ENCODE peak calls at places on chromosomes 3 and 15, in seven cellular contexts. One of them, this sample, is unnamed.

GRCh38 chr3:193780810-193781472 is 187.9 kb downstream of the OPA1 start:
- DNase-seq in upper lobe of right lung: peak; percentile 83
- DNase-seq in HFF-Myc: peak; percentile 64
- DNase-seq in cardiac muscle cell: peak; percentile 83
- DNase-seq in MG63: peak; percentile 91
- DNase-seq in CD4-positive, alpha-beta memory T cell: no peak
- DNase-seq in sigmoid colon: peak; percentile 88
- DNase-seq in this sample: peak; percentile 22

GRCh38 chr15:80925597-80926059 is 64.0 kb downstream of the MESD start:
- DNase-seq in cardiac muscle cell: no peak
- DNase-seq in sigmoid colon: no peak
- DNase-seq in HFF-Myc: no peak
- DNase-seq in CD4-positive, alpha-beta memory T cell: no peak
- DNase-seq in MG63: peak; percentile 88
- DNase-seq in upper lobe of right lung: no peak
- DNase-seq in this sample: no peak

GRCh38 chr3:139198186-139198585 is 145.6 kb upstream of the MRPS22 start:
- DNase-seq in upper lobe of right lung: no peak
- DNase-seq in cardiac muscle cell: no peak
- DNase-seq in CD4-positive, alpha-beta memory T cell: no peak
- DNase-seq in HFF-Myc: no peak
- DNase-seq in sigmoid colon: no peak
- DNase-seq in MG63: no peak
- DNase-seq in this sample: no peak

GRCh38 chr15:100285641-100286295 is 56.0 kb downstream of the ADAMTS17 start:
- DNase-seq in cardiac muscle cell: no peak
- DNase-seq in MG63: no peak
- DNase-seq in sigmoid colon: no peak
- DNase-seq in CD4-positive, alpha-beta memory T cell: no peak
- DNase-seq in HFF-Myc: no peak
- DNase-seq in upper lobe of right lung: no peak
- DNase-seq in this sample: no peak

GRCh38 chr3:172892158-172892557 is 141.6 kb downstream of the ECT2 start:
- DNase-seq in upper lobe of right lung: no peak
- DNase-seq in CD4-positive, alpha-beta memory T cell: no peak
- DNase-seq in sigmoid colon: no peak
- DNase-seq in MG63: peak; percentile 9
- DNase-seq in HFF-Myc: peak; percentile 88
- DNase-seq in cardiac muscle cell: peak; percentile 77
- DNase-seq in this sample: no peak

GRCh38 chr3:4750306-4751056 is 228.8 kb upstream of the BHLHE40 start:
- DNase-seq in HFF-Myc: no peak
- DNase-seq in cardiac muscle cell: no peak
- DNase-seq in upper lobe of right lung: no peak
- DNase-seq in MG63: no peak
- DNase-seq in sigmoid colon: peak; percentile 81
- DNase-seq in CD4-positive, alpha-beta memory T cell: peak; percentile 68
- DNase-seq in this sample: no peak

GRCh38 chr3:82163907-82164520 is 402.6 kb upstream of the GBE1 start:
- DNase-seq in HFF-Myc: no peak
- DNase-seq in MG63: no peak
- DNase-seq in upper lobe of right lung: no peak
- DNase-seq in cardiac muscle cell: peak; percentile 32
- DNase-seq in sigmoid colon: no peak
- DNase-seq in CD4-positive, alpha-beta memory T cell: no peak
- DNase-seq in this sample: no peak

GRCh38 chr3:23079976-23080375 is 123.2 kb upstream of the UBE2E2 start:
- DNase-seq in cardiac muscle cell: peak; percentile 30
- DNase-seq in CD4-positive, alpha-beta memory T cell: no peak
- DNase-seq in HFF-Myc: no peak
- DNase-seq in upper lobe of right lung: no peak
- DNase-seq in MG63: peak; percentile 9
- DNase-seq in sigmoid colon: no peak
- DNase-seq in this sample: peak; percentile 58

GRCh38 chr3:16548721-16549120 is 35.2 kb upstream of the RFTN1 start:
- DNase-seq in CD4-positive, alpha-beta memory T cell: no peak
- DNase-seq in upper lobe of right lung: no peak
- DNase-seq in sigmoid colon: no peak
- DNase-seq in cardiac muscle cell: peak; percentile 41
- DNase-seq in HFF-Myc: no peak
- DNase-seq in MG63: peak; percentile 66
- DNase-seq in this sample: no peak

GRCh38 chr3:105907790-105908189 is 39.0 kb upstream of the CBLB start:
- DNase-seq in upper lobe of right lung: no peak
- DNase-seq in sigmoid colon: no peak
- DNase-seq in HFF-Myc: no peak
- DNase-seq in MG63: no peak
- DNase-seq in CD4-positive, alpha-beta memory T cell: no peak
- DNase-seq in cardiac muscle cell: peak; percentile 45
- DNase-seq in this sample: no peak

GRCh38 chr3:42066516-42067181 is 24.5 kb upstream of the TRAK1 start:
- DNase-seq in upper lobe of right lung: no peak
- DNase-seq in cardiac muscle cell: peak; percentile 88
- DNase-seq in HFF-Myc: no peak
- DNase-seq in MG63: no peak
- DNase-seq in CD4-positive, alpha-beta memory T cell: no peak
- DNase-seq in sigmoid colon: no peak
- DNase-seq in this sample: no peak

GRCh38 chr3:133865136-133865855 is 30.4 kb downstream of the RAB6B start:
- DNase-seq in cardiac muscle cell: no peak
- DNase-seq in sigmoid colon: no peak
- DNase-seq in CD4-positive, alpha-beta memory T cell: no peak
- DNase-seq in HFF-Myc: no peak
- DNase-seq in MG63: no peak
- DNase-seq in upper lobe of right lung: peak; percentile 25
- DNase-seq in this sample: no peak

GRCh38 chr15:69686626-69687025 is 234.0 kb downstream of the RPLP1 start:
- DNase-seq in sigmoid colon: no peak
- DNase-seq in MG63: no peak
- DNase-seq in upper lobe of right lung: no peak
- DNase-seq in HFF-Myc: no peak
- DNase-seq in cardiac muscle cell: no peak
- DNase-seq in CD4-positive, alpha-beta memory T cell: no peak
- DNase-seq in this sample: no peak

GRCh38 chr15:25862469-25863066 is 559 bp downstream of the ATP10A start:
- DNase-seq in MG63: peak; percentile 18
- DNase-seq in HFF-Myc: no peak
- DNase-seq in upper lobe of right lung: peak; percentile 83
- DNase-seq in CD4-positive, alpha-beta memory T cell: peak; percentile 59
- DNase-seq in cardiac muscle cell: peak; percentile 32
- DNase-seq in sigmoid colon: no peak
- DNase-seq in this sample: peak; percentile 71

GRCh38 chr15:34815836-34816235 is 20.5 kb upstream of the ACTC1 start:
- DNase-seq in cardiac muscle cell: no peak
- DNase-seq in sigmoid colon: no peak
- DNase-seq in MG63: no peak
- DNase-seq in upper lobe of right lung: no peak
- DNase-seq in CD4-positive, alpha-beta memory T cell: no peak
- DNase-seq in HFF-Myc: no peak
- DNase-seq in this sample: no peak

GRCh38 chr3:48561045-48561736 is 2.4 kb downstream of the UCN2 start:
- DNase-seq in HFF-Myc: no peak
- DNase-seq in sigmoid colon: peak; percentile 88
- DNase-seq in cardiac muscle cell: peak; percentile 76
- DNase-seq in upper lobe of right lung: peak; percentile 83
- DNase-seq in CD4-positive, alpha-beta memory T cell: no peak
- DNase-seq in MG63: peak; percentile 11
- DNase-seq in this sample: no peak
- H3K4me3 ChIP-seq in HFF-Myc: no peak overlapping the region
- H3K4me3 ChIP-seq in sigmoid colon: peak overlapping the region; percentile 49
- H3K4me3 ChIP-seq in cardiac muscle cell: peak overlapping the region; percentile 35
- H3K4me3 ChIP-seq in upper lobe of right lung: peak overlapping the region; percentile 23
- H3K4me3 ChIP-seq in CD4-positive, alpha-beta memory T cell: no peak overlapping the region
- H3K4me3 ChIP-seq in MG63: no peak overlapping the region
- H3K4me3 ChIP-seq in this sample: no peak overlapping the region

GRCh38 chr3:61821823-61822251 is 260.5 kb downstream of the PTPRG start:
- DNase-seq in MG63: no peak
- DNase-seq in HFF-Myc: peak; percentile 52
- DNase-seq in CD4-positive, alpha-beta memory T cell: no peak
- DNase-seq in cardiac muscle cell: peak; percentile 43
- DNase-seq in upper lobe of right lung: no peak
- DNase-seq in sigmoid colon: peak; percentile 73
- DNase-seq in this sample: no peak
- H3K4me3 ChIP-seq in MG63: no peak overlapping the region
- H3K4me3 ChIP-seq in HFF-Myc: no peak overlapping the region
- H3K4me3 ChIP-seq in CD4-positive, alpha-beta memory T cell: no peak overlapping the region
- H3K4me3 ChIP-seq in cardiac muscle cell: no peak overlapping the region
- H3K4me3 ChIP-seq in upper lobe of right lung: no peak overlapping the region
- H3K4me3 ChIP-seq in sigmoid colon: no peak overlapping the region
- H3K4me3 ChIP-seq in this sample: no peak overlapping the region

GRCh38 chr15:83108266-83109219 is 1.1 kb downstream of the TM6SF1 start:
- DNase-seq in MG63: peak; percentile 13
- DNase-seq in cardiac muscle cell: peak; percentile 82
- DNase-seq in upper lobe of right lung: peak; percentile 84
- DNase-seq in HFF-Myc: no peak
- DNase-seq in sigmoid colon: peak; percentile 82
- DNase-seq in CD4-positive, alpha-beta memory T cell: no peak
- DNase-seq in this sample: no peak
- H3K4me3 ChIP-seq in MG63: no peak overlapping the region
- H3K4me3 ChIP-seq in cardiac muscle cell: no peak overlapping the region
- H3K4me3 ChIP-seq in upper lobe of right lung: peak overlapping the region; percentile 67
- H3K4me3 ChIP-seq in HFF-Myc: no peak overlapping the region
- H3K4me3 ChIP-seq in sigmoid colon: peak overlapping the region; percentile 59
- H3K4me3 ChIP-seq in CD4-positive, alpha-beta memory T cell: no peak overlapping the region
- H3K4me3 ChIP-seq in this sample: no peak overlapping the region

GRCh38 chr3:151200586-151200985 is 2.4 kb downstream of the GPR171 start:
- DNase-seq in upper lobe of right lung: no peak
- DNase-seq in MG63: no peak
- DNase-seq in cardiac muscle cell: no peak
- DNase-seq in HFF-Myc: no peak
- DNase-seq in CD4-positive, alpha-beta memory T cell: no peak
- DNase-seq in sigmoid colon: no peak
- DNase-seq in this sample: no peak
- H3K4me3 ChIP-seq in upper lobe of right lung: no peak overlapping the region
- H3K4me3 ChIP-seq in MG63: no peak overlapping the region
- H3K4me3 ChIP-seq in cardiac muscle cell: no peak overlapping the region
- H3K4me3 ChIP-seq in HFF-Myc: no peak overlapping the region
- H3K4me3 ChIP-seq in CD4-positive, alpha-beta memory T cell: peak overlapping the region; percentile 63
- H3K4me3 ChIP-seq in sigmoid colon: no peak overlapping the region
- H3K4me3 ChIP-seq in this sample: no peak overlapping the region

DNA sequence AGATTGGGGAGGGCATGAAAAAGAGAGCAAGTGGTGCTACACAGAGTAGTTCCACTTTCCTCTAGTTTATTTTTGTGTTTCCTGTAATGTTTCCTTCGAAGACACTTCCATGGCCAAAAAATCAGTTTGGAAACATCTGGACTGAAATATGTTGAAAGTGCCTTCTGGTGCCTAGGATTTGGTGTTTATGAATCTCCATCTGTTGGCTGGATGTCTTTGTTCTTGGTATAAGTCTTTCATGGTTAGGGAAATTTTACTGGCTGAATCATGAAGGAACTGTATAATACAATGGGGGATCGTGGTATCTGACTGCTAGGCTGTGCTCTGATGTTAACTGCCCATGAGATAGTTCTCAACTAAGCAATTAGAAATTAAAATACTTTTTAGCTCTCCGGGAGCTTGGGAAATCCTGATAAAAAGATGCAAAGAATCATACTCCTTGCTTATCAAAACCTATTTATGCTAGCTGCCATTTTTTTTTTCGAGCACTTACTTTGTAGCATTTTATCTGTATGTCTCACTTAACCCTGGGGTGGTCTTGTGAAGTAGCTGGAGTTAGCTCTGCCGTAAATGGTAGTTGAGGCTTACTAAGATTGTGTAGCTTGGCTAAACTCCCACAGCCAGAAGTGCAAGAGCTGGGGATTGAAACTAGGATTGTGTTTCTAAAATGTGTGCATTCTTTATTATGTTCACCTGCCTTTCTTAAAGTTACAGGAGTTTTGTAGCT is 22.0 kb downstream of the AKAP13 start:
- DNase-seq in upper lobe of right lung: no peak
- DNase-seq in CD4-positive, alpha-beta memory T cell: no peak
- DNase-seq in HFF-Myc: no peak
- DNase-seq in cardiac muscle cell: no peak
- DNase-seq in MG63: no peak
- DNase-seq in sigmoid colon: no peak
- DNase-seq in this sample: no peak
- H3K4me3 ChIP-seq in upper lobe of right lung: no peak overlapping the region
- H3K4me3 ChIP-seq in CD4-positive, alpha-beta memory T cell: no peak overlapping the region
- H3K4me3 ChIP-seq in HFF-Myc: no peak overlapping the region
- H3K4me3 ChIP-seq in cardiac muscle cell: no peak overlapping the region
- H3K4me3 ChIP-seq in MG63: no peak overlapping the region
- H3K4me3 ChIP-seq in sigmoid colon: no peak overlapping the region
- H3K4me3 ChIP-seq in this sample: no peak overlapping the region

This sample was measured in LNCaP clone FGC.